ENCODE peak calls at places on chromosomes 12 and 14, in five cellular contexts. One of them, this sample, is unnamed.

GRCh38 chr12:132600048-132601032 is 10.0 kb downstream of the LRCOL1 start:
- DNase-seq in HCT116: peak
- DNase-seq in Panc1: no peak
- DNase-seq in K562: peak
- DNase-seq in sigmoid colon: peak
- DNase-seq in this sample: no peak

GRCh38 chr14:104882325-104882973 is 17.4 kb downstream of the CEP170B start:
- DNase-seq in HCT116: peak
- DNase-seq in Panc1: no peak
- DNase-seq in K562: peak
- DNase-seq in sigmoid colon: no peak
- DNase-seq in this sample: no peak

GRCh38 chr14:24165785-24166184 is 4.7 kb downstream of the IRF9 start:
- DNase-seq in HCT116: no peak
- DNase-seq in Panc1: no peak
- DNase-seq in K562: no peak
- DNase-seq in sigmoid colon: no peak
- DNase-seq in this sample: no peak

GRCh38 chr14:102019141-102019540 is 54.8 kb downstream of the DYNC1H1 start:
- DNase-seq in HCT116: no peak
- DNase-seq in Panc1: no peak
- DNase-seq in K562: no peak
- DNase-seq in sigmoid colon: no peak
- DNase-seq in this sample: no peak

GRCh38 chr14:88129306-88130056 is 124.5 kb downstream of the GPR65 start:
- DNase-seq in HCT116: no peak
- DNase-seq in Panc1: no peak
- DNase-seq in K562: no peak
- DNase-seq in sigmoid colon: no peak
- DNase-seq in this sample: no peak

GRCh38 chr12:20601668-20602280 is 93.4 kb upstream of the SLCO1C1 start:
- DNase-seq in HCT116: peak
- DNase-seq in Panc1: no peak
- DNase-seq in K562: no peak
- DNase-seq in sigmoid colon: no peak
- DNase-seq in this sample: no peak

GRCh38 chr12:96444403-96444802 is 44.2 kb upstream of the CDK17 start:
- DNase-seq in HCT116: no peak
- DNase-seq in Panc1: no peak
- DNase-seq in K562: no peak
- DNase-seq in sigmoid colon: no peak
- DNase-seq in this sample: no peak

GRCh38 chr14:106831322-106831720 is 1304.9 kb downstream of the TMEM121 start:
- DNase-seq in HCT116: no peak
- DNase-seq in Panc1: peak
- DNase-seq in K562: no peak
- DNase-seq in sigmoid colon: no peak
- DNase-seq in this sample: no peak

GRCh38 chr12:125198647-125199046 is 133.4 kb downstream of the AACS start:
- DNase-seq in HCT116: no peak
- DNase-seq in Panc1: no peak
- DNase-seq in K562: no peak
- DNase-seq in sigmoid colon: no peak
- DNase-seq in this sample: no peak

GRCh38 chr12:82651489-82651888 is 35.2 kb upstream of the TMTC2 start:
- DNase-seq in HCT116: peak
- DNase-seq in Panc1: no peak
- DNase-seq in K562: no peak
- DNase-seq in sigmoid colon: no peak
- DNase-seq in this sample: no peak

GRCh38 chr12:16583991-16584745 is 21.8 kb downstream of the LMO3 start:
- DNase-seq in HCT116: no peak
- DNase-seq in Panc1: no peak
- DNase-seq in K562: no peak
- DNase-seq in sigmoid colon: no peak
- DNase-seq in this sample: no peak

GRCh38 chr12:50533203-50533584 is 28.4 kb downstream of the DIP2B start:
- DNase-seq in HCT116: no peak
- DNase-seq in Panc1: no peak
- DNase-seq in K562: no peak
- DNase-seq in sigmoid colon: no peak
- DNase-seq in this sample: no peak

GRCh38 chr12:121611306-121611705 is 15.0 kb upstream of the ORAI1 start:
- DNase-seq in HCT116: no peak
- DNase-seq in Panc1: no peak
- DNase-seq in K562: peak
- DNase-seq in sigmoid colon: no peak
- DNase-seq in this sample: no peak

GRCh38 chr14:65565948-65566347 is 153.4 kb downstream of the FUT8 start:
- DNase-seq in HCT116: no peak
- DNase-seq in Panc1: no peak
- DNase-seq in K562: no peak
- DNase-seq in sigmoid colon: no peak
- DNase-seq in this sample: no peak

GRCh38 chr14:97379091-97379531 is 581.9 kb downstream of the VRK1 start:
- DNase-seq in HCT116: no peak
- DNase-seq in Panc1: no peak
- DNase-seq in K562: no peak
- DNase-seq in sigmoid colon: no peak
- DNase-seq in this sample: no peak

GRCh38 chr12:46374286-46374685 is 1.7 kb upstream of the SLC38A2 start:
- DNase-seq in HCT116: no peak
- DNase-seq in Panc1: no peak
- DNase-seq in K562: no peak
- DNase-seq in sigmoid colon: no peak
- DNase-seq in this sample: no peak

GRCh38 chr14:31229638-31230229 is 22.1 kb upstream of the HECTD1 start:
- DNase-seq in HCT116: peak
- DNase-seq in Panc1: peak
- DNase-seq in K562: peak
- DNase-seq in sigmoid colon: peak
- DNase-seq in this sample: peak

GRCh38 chr12:71504471-71504852 is 64.9 kb downstream of the LGR5 start:
- DNase-seq in HCT116: no peak
- DNase-seq in Panc1: no peak
- DNase-seq in K562: no peak
- DNase-seq in sigmoid colon: no peak
- DNase-seq in this sample: no peak

GRCh38 chr12:262817-263216 is at the start of gene SLC6A13:
- DNase-seq in HCT116: no peak
- DNase-seq in Panc1: no peak
- DNase-seq in K562: no peak
- DNase-seq in sigmoid colon: no peak
- DNase-seq in this sample: no peak

GRCh38 chr12:3436496-3437060 is 54.4 kb upstream of the PRMT8 start:
- DNase-seq in HCT116: no peak
- DNase-seq in Panc1: no peak
- DNase-seq in K562: no peak
- DNase-seq in sigmoid colon: no peak
- DNase-seq in this sample: no peak

GRCh38 chr14:104401785-104402184 is 177.8 kb upstream of the C14orf180 start:
- DNase-seq in HCT116: no peak
- DNase-seq in Panc1: no peak
- DNase-seq in K562: no peak
- DNase-seq in sigmoid colon: no peak
- DNase-seq in this sample: no peak

GRCh38 chr14:50070840-50071548 is 45.4 kb downstream of the VCPKMT start:
- DNase-seq in HCT116: no peak
- DNase-seq in Panc1: no peak
- DNase-seq in K562: no peak
- DNase-seq in sigmoid colon: no peak
- DNase-seq in this sample: no peak

GRCh38 chr12:131164096-131164872 is 210.6 kb downstream of the ADGRD1 start:
- DNase-seq in HCT116: peak
- DNase-seq in Panc1: no peak
- DNase-seq in K562: peak
- DNase-seq in sigmoid colon: no peak
- DNase-seq in this sample: no peak

GRCh38 chr14:58862421-58862820 is 224.7 kb downstream of the DACT1 start:
- DNase-seq in HCT116: no peak
- DNase-seq in Panc1: no peak
- DNase-seq in K562: no peak
- DNase-seq in sigmoid colon: no peak
- DNase-seq in this sample: no peak

GRCh38 chr14:61544448-61545202 is 150.7 kb upstream of the HIF1A start:
- DNase-seq in HCT116: no peak
- DNase-seq in Panc1: no peak
- DNase-seq in K562: no peak
- DNase-seq in sigmoid colon: no peak
- DNase-seq in this sample: no peak
- TF ChIP-seq POLR2AphosphoS5 in HCT116: no peak
- TF ChIP-seq POLR2AphosphoS5 in Panc1: no peak
- TF ChIP-seq POLR2AphosphoS5 in K562: no peak
- TF ChIP-seq POLR2AphosphoS5 in sigmoid colon: no peak
- TF ChIP-seq POLR2AphosphoS5 in this sample: no peak

GRCh38 chr14:69993326-69993725 is 114.1 kb downstream of the SMOC1 start:
- DNase-seq in HCT116: no peak
- DNase-seq in Panc1: no peak
- DNase-seq in K562: no peak
- DNase-seq in sigmoid colon: no peak
- DNase-seq in this sample: no peak
- TF ChIP-seq POLR2AphosphoS5 in HCT116: no peak
- TF ChIP-seq POLR2AphosphoS5 in Panc1: no peak
- TF ChIP-seq POLR2AphosphoS5 in K562: no peak
- TF ChIP-seq POLR2AphosphoS5 in sigmoid colon: no peak
- TF ChIP-seq POLR2AphosphoS5 in this sample: no peak

DNA sequence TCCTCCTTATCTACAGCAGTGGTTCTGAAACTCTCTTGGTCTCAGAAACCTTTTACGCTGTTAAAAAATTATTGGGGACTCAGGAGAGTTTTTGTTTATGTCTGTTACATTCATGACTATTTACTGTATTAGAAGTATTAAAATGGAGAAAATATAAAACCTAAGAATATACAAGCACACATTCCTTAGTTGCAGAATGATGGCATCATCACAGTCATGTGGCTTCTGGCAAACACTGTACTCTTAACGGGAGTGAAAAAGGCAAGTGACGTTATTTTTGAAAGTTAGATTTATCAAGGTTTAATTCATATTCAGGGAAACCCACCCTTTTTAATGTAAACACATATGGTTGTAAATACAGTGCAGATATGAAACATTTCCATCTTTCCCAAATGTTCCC is 456.7 kb downstream of the PCNX1 start:
- DNase-seq in HCT116: no peak
- DNase-seq in Panc1: no peak
- DNase-seq in K562: no peak
- DNase-seq in sigmoid colon: no peak
- DNase-seq in this sample: no peak
- TF ChIP-seq POLR2AphosphoS5 in HCT116: no peak
- TF ChIP-seq POLR2AphosphoS5 in Panc1: no peak
- TF ChIP-seq POLR2AphosphoS5 in K562: no peak
- TF ChIP-seq POLR2AphosphoS5 in sigmoid colon: no peak
- TF ChIP-seq POLR2AphosphoS5 in this sample: no peak

GRCh38 chr12:123076604-123077297 is 74.1 kb downstream of the PITPNM2 start:
- DNase-seq in HCT116: no peak
- DNase-seq in Panc1: no peak
- DNase-seq in K562: no peak
- DNase-seq in sigmoid colon: no peak
- DNase-seq in this sample: no peak

GRCh38 chr12:123075092-123075491 is 75.8 kb downstream of the PITPNM2 start:
- DNase-seq in HCT116: no peak
- DNase-seq in Panc1: no peak
- DNase-seq in K562: no peak
- DNase-seq in sigmoid colon: no peak
- DNase-seq in this sample: no peak

GRCh38 chr12:123077298-123078113 is 73.4 kb downstream of the PITPNM2 start:
- DNase-seq in HCT116: no peak
- DNase-seq in Panc1: no peak
- DNase-seq in K562: no peak
- DNase-seq in sigmoid colon: no peak
- DNase-seq in this sample: no peak

GRCh38 chr12:123073962-123074801 is 76.7 kb downstream of the PITPNM2 start:
- DNase-seq in HCT116: no peak
- DNase-seq in Panc1: no peak
- DNase-seq in K562: no peak
- DNase-seq in sigmoid colon: no peak
- DNase-seq in this sample: peak

GRCh38 chr12:123075591-123076171 is 75.2 kb downstream of the PITPNM2 start:
- DNase-seq in HCT116: no peak
- DNase-seq in Panc1: no peak
- DNase-seq in K562: peak
- DNase-seq in sigmoid colon: no peak
- DNase-seq in this sample: no peak
- TF ChIP-seq POLR2AphosphoS5 in HCT116: no peak
- TF ChIP-seq POLR2AphosphoS5 in Panc1: no peak
- TF ChIP-seq POLR2AphosphoS5 in K562: no peak
- TF ChIP-seq POLR2AphosphoS5 in sigmoid colon: peak
- TF ChIP-seq POLR2AphosphoS5 in this sample: no peak

GRCh38 chr12:94230357-94230905 is 82.1 kb downstream of the PLXNC1 start:
- DNase-seq in HCT116: no peak
- DNase-seq in Panc1: no peak
- DNase-seq in K562: no peak
- DNase-seq in sigmoid colon: no peak
- DNase-seq in this sample: no peak
- TF ChIP-seq POLR2AphosphoS5 in HCT116: no peak
- TF ChIP-seq POLR2AphosphoS5 in Panc1: no peak
- TF ChIP-seq POLR2AphosphoS5 in K562: no peak
- TF ChIP-seq POLR2AphosphoS5 in sigmoid colon: no peak
- TF ChIP-seq POLR2AphosphoS5 in this sample: no peak

GRCh38 chr12:106445981-106446380 is 88.4 kb downstream of the POLR3B start:
- DNase-seq in HCT116: no peak
- DNase-seq in Panc1: no peak
- DNase-seq in K562: no peak
- DNase-seq in sigmoid colon: no peak
- DNase-seq in this sample: no peak
- TF ChIP-seq POLR2AphosphoS5 in HCT116: no peak
- TF ChIP-seq POLR2AphosphoS5 in Panc1: no peak
- TF ChIP-seq POLR2AphosphoS5 in K562: no peak
- TF ChIP-seq POLR2AphosphoS5 in sigmoid colon: no peak
- TF ChIP-seq POLR2AphosphoS5 in this sample: no peak

GRCh38 chr12:115324949-115325638 is 641.1 kb upstream of the TBX3 start:
- DNase-seq in HCT116: no peak
- DNase-seq in Panc1: no peak
- DNase-seq in K562: no peak
- DNase-seq in sigmoid colon: no peak
- DNase-seq in this sample: no peak
- TF ChIP-seq POLR2AphosphoS5 in HCT116: no peak
- TF ChIP-seq POLR2AphosphoS5 in Panc1: no peak
- TF ChIP-seq POLR2AphosphoS5 in K562: no peak
- TF ChIP-seq POLR2AphosphoS5 in sigmoid colon: peak
- TF ChIP-seq POLR2AphosphoS5 in this sample: no peak

GRCh38 chr12:26125451-26126339 is 858 bp upstream of the BHLHE41 start:
- DNase-seq in HCT116: peak
- DNase-seq in Panc1: peak
- DNase-seq in K562: peak
- DNase-seq in sigmoid colon: peak
- DNase-seq in this sample: peak
- TF ChIP-seq POLR2AphosphoS5 in HCT116: peak
- TF ChIP-seq POLR2AphosphoS5 in Panc1: peak
- TF ChIP-seq POLR2AphosphoS5 in K562: no peak
- TF ChIP-seq POLR2AphosphoS5 in sigmoid colon: peak
- TF ChIP-seq POLR2AphosphoS5 in this sample: peak

This sample was measured in suprapubic skin.